ENCODE peak calls at places on chromosomes 6 and 20, in nine cellular contexts. E, J, H, O, G, Z, K, M and D are unnamed samples.

GRCh38 chr6:48764261-48764660 is 653.3 kb upstream of the PTCHD4 start:
- DNase-seq in Z (peak; percentile 33), E (no peak), K (no peak), H (peak; percentile 80), G (no peak), M (no peak), J (no peak), O (no peak), D (no peak)

GRCh38 chr20:13059398-13060136 is 50.8 kb downstream of the SPTLC3 start:
- DNase-seq in K (no peak), G (no peak), Z (no peak), O (no peak), H (no peak), M (no peak), E (no peak), J (no peak), D (no peak)

GRCh38 chr6:134381926-134382325 is 64.0 kb upstream of the SGK1 start:
- DNase-seq in E (no peak), J (no peak), K (no peak), O (no peak), H (peak; percentile 14), Z (no peak), M (no peak), G (no peak), D (no peak)

GRCh38 chr6:139472341-139473038 is 98.0 kb upstream of the CITED2 start:
- DNase-seq in Z (peak; percentile 44), J (no peak), H (peak; percentile 86), M (no peak), G (no peak), O (no peak), K (no peak), E (peak; percentile 51), D (no peak)

GRCh38 chr6:134111062-134111677 is 58.7 kb upstream of the SLC2A12 start:
- DNase-seq in K (peak; percentile 7), O (no peak), J (no peak), H (peak; percentile 76), M (peak; percentile 33), E (peak; percentile 32), G (peak; percentile 56), Z (peak; percentile 68), D (no peak)

GRCh38 chr6:143804835-143805239 is 38.3 kb upstream of the LTV1 start:
- DNase-seq in M (no peak), E (peak; percentile 68), J (no peak), O (no peak), Z (no peak), H (no peak), K (no peak), G (no peak), D (no peak)

GRCh38 chr6:85449818-85450577 is at the start of gene NT5E:
- DNase-seq in O (peak; percentile 57), M (no peak), K (peak; percentile 33), H (peak; percentile 72), Z (peak; percentile 69), J (no peak), G (peak; percentile 84), E (peak; percentile 61), D (peak; percentile 57)

GRCh38 chr6:7240351-7240750 is 72.6 kb downstream of the SSR1 start:
- DNase-seq in J (no peak), E (no peak), O (no peak), G (no peak), K (no peak), M (no peak), Z (no peak), H (no peak), D (no peak)

GRCh38 chr20:327041-327945 is 1.9 kb downstream of the SOX12 start:
- DNase-seq in J (no peak), O (peak; percentile 70), K (peak; percentile 68), G (peak; percentile 84), E (peak; percentile 84), Z (peak; percentile 92), H (peak; percentile 88), M (peak; percentile 76), D (peak; percentile 82)

GRCh38 chr20:63850689-63851547 is 10.4 kb upstream of the ABHD16B start:
- DNase-seq in M (no peak), J (no peak), K (no peak), E (no peak), Z (no peak), O (no peak), G (no peak), H (no peak), D (no peak)

GRCh38 chr20:59767656-59768055 is 163.3 kb downstream of the PHACTR3 start:
- DNase-seq in K (no peak), M (no peak), J (no peak), H (no peak), G (no peak), O (no peak), Z (no peak), E (no peak), D (no peak)

GRCh38 chr20:59771506-59772372 is 161.7 kb downstream of the SYCP2 start:
- DNase-seq in M (no peak), K (no peak), Z (no peak), O (no peak), H (no peak), E (no peak), J (no peak), G (no peak), D (no peak)

GRCh38 chr20:59770851-59771250 is 162.6 kb downstream of the SYCP2 start:
- DNase-seq in J (no peak), M (no peak), E (no peak), K (no peak), O (no peak), G (no peak), Z (no peak), H (no peak), D (no peak)

GRCh38 chr20:59772373-59772705 is 161.1 kb downstream of the SYCP2 start:
- DNase-seq in Z (no peak), K (no peak), O (no peak), E (no peak), M (no peak), J (no peak), H (no peak), G (no peak), D (no peak)

GRCh38 chr20:59770270-59770669 is 163.2 kb downstream of the SYCP2 start:
- DNase-seq in G (no peak), K (no peak), O (no peak), J (no peak), E (no peak), M (no peak), Z (no peak), H (no peak), D (no peak)
- TF ChIP-seq CTCF in G (peak; percentile 54), K (no peak), O (no peak), J (no peak), E (peak; percentile 40), M (no peak), Z (no peak), H (no peak), D (peak; percentile 48)

GRCh38 chr6:14386263-14386981 is 268.9 kb downstream of the CD83 start:
- DNase-seq in H (no peak), O (no peak), Z (no peak), E (no peak), M (no peak), K (no peak), G (no peak), J (no peak), D (no peak)
- TF ChIP-seq CTCF in H (no peak), O (no peak), Z (no peak), E (no peak), M (no peak), K (no peak), G (no peak), J (no peak), D (no peak)

GRCh38 chr20:44091026-44091425 is 96.0 kb downstream of the JPH2 start:
- DNase-seq in O (no peak), E (no peak), M (no peak), Z (no peak), G (no peak), H (peak; percentile 20), K (no peak), J (no peak), D (no peak)
- TF ChIP-seq CTCF in O (no peak), E (no peak), M (no peak), Z (no peak), G (no peak), H (no peak), K (no peak), J (no peak), D (no peak)

GRCh38 chr6:45310118-45310788 is 17.9 kb upstream of the RUNX2 start:
- DNase-seq in Z (no peak), G (no peak), O (no peak), J (no peak), H (no peak), M (peak; percentile 18), E (no peak), K (peak; percentile 19), D (no peak)
- TF ChIP-seq CTCF in Z (no peak), G (no peak), O (no peak), J (no peak), H (no peak), M (no peak), E (no peak), K (no peak), D (no peak)

GRCh38 chr6:15248451-15249370 is 2.8 kb downstream of the JARID2 start:
- DNase-seq in M (peak; percentile 99), O (peak; percentile 94), H (peak; percentile 95), Z (peak; percentile 97), E (peak; percentile 91), G (peak; percentile 84), K (peak; percentile 92), J (no peak), D (peak; percentile 89)
- TF ChIP-seq CTCF in M (no peak), O (peak; percentile 20), H (peak; percentile 25), Z (peak; percentile 34), E (no peak), G (peak; percentile 56), K (no peak), J (peak; percentile 53), D (peak; percentile 23)